ENCODE peak calls at places on chromosomes 1 and 21, in eight cellular contexts. One of them, this sample, is unnamed.

GRCh38 chr21:44090332-44090731 is 16.9 kb upstream of the PWP2 start:
- DNase-seq in fibroblast of lung: no peak
- DNase-seq in esophagus muscularis mucosa: no peak
- DNase-seq in GM12865: no peak
- DNase-seq in tibial nerve: no peak
- DNase-seq in lower leg skin: peak
- DNase-seq in AG10803: no peak
- DNase-seq in astrocyte of the cerebellum: no peak
- DNase-seq in this sample: no peak

GRCh38 chr1:168643152-168643551 is 66.7 kb downstream of the XCL1 start:
- DNase-seq in esophagus muscularis mucosa: no peak
- DNase-seq in fibroblast of lung: peak
- DNase-seq in GM12865: no peak
- DNase-seq in lower leg skin: no peak
- DNase-seq in AG10803: peak
- DNase-seq in astrocyte of the cerebellum: peak
- DNase-seq in tibial nerve: no peak
- DNase-seq in this sample: peak

GRCh38 chr1:30803562-30803961 is 46.0 kb upstream of the LAPTM5 start:
- DNase-seq in tibial nerve: no peak
- DNase-seq in astrocyte of the cerebellum: no peak
- DNase-seq in lower leg skin: no peak
- DNase-seq in esophagus muscularis mucosa: no peak
- DNase-seq in GM12865: no peak
- DNase-seq in fibroblast of lung: no peak
- DNase-seq in AG10803: no peak
- DNase-seq in this sample: no peak

GRCh38 chr1:25889470-25889869 is 14.0 kb upstream of the PAQR7 start:
- DNase-seq in tibial nerve: no peak
- DNase-seq in fibroblast of lung: peak
- DNase-seq in esophagus muscularis mucosa: no peak
- DNase-seq in astrocyte of the cerebellum: no peak
- DNase-seq in lower leg skin: no peak
- DNase-seq in GM12865: no peak
- DNase-seq in AG10803: no peak
- DNase-seq in this sample: peak

GRCh38 chr1:107678993-107679392 is 286.0 kb downstream of the VAV3 start:
- DNase-seq in AG10803: no peak
- DNase-seq in lower leg skin: no peak
- DNase-seq in esophagus muscularis mucosa: no peak
- DNase-seq in GM12865: peak
- DNase-seq in fibroblast of lung: no peak
- DNase-seq in astrocyte of the cerebellum: no peak
- DNase-seq in tibial nerve: no peak
- DNase-seq in this sample: no peak

GRCh38 chr1:38221006-38221649 is 174.5 kb upstream of the POU3F1 start:
- DNase-seq in esophagus muscularis mucosa: no peak
- DNase-seq in lower leg skin: no peak
- DNase-seq in tibial nerve: no peak
- DNase-seq in fibroblast of lung: peak
- DNase-seq in AG10803: peak
- DNase-seq in astrocyte of the cerebellum: peak
- DNase-seq in GM12865: no peak
- DNase-seq in this sample: peak

GRCh38 chr1:60672435-60672834 is 409.9 kb upstream of the NFIA start:
- DNase-seq in fibroblast of lung: no peak
- DNase-seq in astrocyte of the cerebellum: no peak
- DNase-seq in tibial nerve: no peak
- DNase-seq in esophagus muscularis mucosa: no peak
- DNase-seq in GM12865: no peak
- DNase-seq in AG10803: no peak
- DNase-seq in lower leg skin: no peak
- DNase-seq in this sample: peak

GRCh38 chr1:39922139-39922757 is 20.5 kb upstream of the MYCL start:
- DNase-seq in tibial nerve: no peak
- DNase-seq in GM12865: no peak
- DNase-seq in esophagus muscularis mucosa: no peak
- DNase-seq in astrocyte of the cerebellum: no peak
- DNase-seq in fibroblast of lung: no peak
- DNase-seq in AG10803: peak
- DNase-seq in lower leg skin: no peak
- DNase-seq in this sample: no peak

GRCh38 chr1:225447649-225448048 is 19.8 kb upstream of the LBR start:
- DNase-seq in GM12865: no peak
- DNase-seq in tibial nerve: peak
- DNase-seq in lower leg skin: no peak
- DNase-seq in astrocyte of the cerebellum: no peak
- DNase-seq in fibroblast of lung: peak
- DNase-seq in esophagus muscularis mucosa: no peak
- DNase-seq in AG10803: peak
- DNase-seq in this sample: peak

GRCh38 chr1:87450615-87451209 is 122.0 kb downstream of the LMO4 start:
- DNase-seq in astrocyte of the cerebellum: no peak
- DNase-seq in esophagus muscularis mucosa: no peak
- DNase-seq in lower leg skin: no peak
- DNase-seq in GM12865: peak
- DNase-seq in tibial nerve: no peak
- DNase-seq in AG10803: no peak
- DNase-seq in fibroblast of lung: no peak
- DNase-seq in this sample: no peak

GRCh38 chr1:234734864-234735263 is 124.9 kb upstream of the IRF2BP2 start:
- DNase-seq in GM12865: no peak
- DNase-seq in fibroblast of lung: no peak
- DNase-seq in astrocyte of the cerebellum: no peak
- DNase-seq in AG10803: no peak
- DNase-seq in esophagus muscularis mucosa: no peak
- DNase-seq in lower leg skin: no peak
- DNase-seq in tibial nerve: no peak
- DNase-seq in this sample: no peak

GRCh38 chr1:906532-907420 is 16.9 kb upstream of the SAMD11 start:
- DNase-seq in fibroblast of lung: peak
- DNase-seq in astrocyte of the cerebellum: no peak
- DNase-seq in AG10803: peak
- DNase-seq in esophagus muscularis mucosa: no peak
- DNase-seq in GM12865: peak
- DNase-seq in tibial nerve: no peak
- DNase-seq in lower leg skin: peak
- DNase-seq in this sample: peak

GRCh38 chr1:215595231-215595630 is 28.1 kb downstream of the KCTD3 start:
- DNase-seq in astrocyte of the cerebellum: no peak
- DNase-seq in GM12865: no peak
- DNase-seq in lower leg skin: no peak
- DNase-seq in fibroblast of lung: no peak
- DNase-seq in tibial nerve: no peak
- DNase-seq in AG10803: peak
- DNase-seq in esophagus muscularis mucosa: no peak
- DNase-seq in this sample: no peak

GRCh38 chr1:8540266-8540926 is 222.5 kb downstream of the SLC45A1 start:
- DNase-seq in fibroblast of lung: peak
- DNase-seq in astrocyte of the cerebellum: no peak
- DNase-seq in GM12865: peak
- DNase-seq in tibial nerve: no peak
- DNase-seq in esophagus muscularis mucosa: no peak
- DNase-seq in lower leg skin: no peak
- DNase-seq in AG10803: peak
- DNase-seq in this sample: peak

GRCh38 chr1:164611754-164612642 is 53.0 kb downstream of the PBX1 start:
- DNase-seq in AG10803: peak
- DNase-seq in tibial nerve: no peak
- DNase-seq in lower leg skin: no peak
- DNase-seq in astrocyte of the cerebellum: peak
- DNase-seq in GM12865: no peak
- DNase-seq in esophagus muscularis mucosa: no peak
- DNase-seq in fibroblast of lung: peak
- DNase-seq in this sample: peak

GRCh38 chr1:206492589-206492988 is 14.7 kb upstream of the RASSF5 start:
- DNase-seq in lower leg skin: no peak
- DNase-seq in esophagus muscularis mucosa: no peak
- DNase-seq in astrocyte of the cerebellum: no peak
- DNase-seq in tibial nerve: no peak
- DNase-seq in AG10803: no peak
- DNase-seq in GM12865: no peak
- DNase-seq in fibroblast of lung: no peak
- DNase-seq in this sample: no peak

GRCh38 chr1:82782599-82782998 is 981.9 kb downstream of the ADGRL2 start:
- DNase-seq in GM12865: no peak
- DNase-seq in lower leg skin: no peak
- DNase-seq in esophagus muscularis mucosa: no peak
- DNase-seq in fibroblast of lung: no peak
- DNase-seq in astrocyte of the cerebellum: no peak
- DNase-seq in AG10803: no peak
- DNase-seq in tibial nerve: no peak
- DNase-seq in this sample: no peak

GRCh38 chr1:82777240-82777639 is 976.5 kb downstream of the ADGRL2 start:
- DNase-seq in lower leg skin: no peak
- DNase-seq in AG10803: no peak
- DNase-seq in astrocyte of the cerebellum: no peak
- DNase-seq in fibroblast of lung: no peak
- DNase-seq in tibial nerve: no peak
- DNase-seq in esophagus muscularis mucosa: no peak
- DNase-seq in GM12865: no peak
- DNase-seq in this sample: no peak

GRCh38 chr1:82775402-82776000 is 974.8 kb downstream of the ADGRL2 start:
- DNase-seq in AG10803: peak
- DNase-seq in astrocyte of the cerebellum: no peak
- DNase-seq in tibial nerve: no peak
- DNase-seq in GM12865: peak
- DNase-seq in esophagus muscularis mucosa: no peak
- DNase-seq in fibroblast of lung: peak
- DNase-seq in lower leg skin: no peak
- DNase-seq in this sample: peak

GRCh38 chr1:82783025-82783424 is 982.3 kb downstream of the ADGRL2 start:
- DNase-seq in AG10803: no peak
- DNase-seq in fibroblast of lung: peak
- DNase-seq in lower leg skin: no peak
- DNase-seq in astrocyte of the cerebellum: no peak
- DNase-seq in tibial nerve: no peak
- DNase-seq in GM12865: no peak
- DNase-seq in esophagus muscularis mucosa: no peak
- DNase-seq in this sample: no peak

GRCh38 chr1:82778612-82779011 is 977.9 kb downstream of the ADGRL2 start:
- DNase-seq in fibroblast of lung: no peak
- DNase-seq in lower leg skin: no peak
- DNase-seq in astrocyte of the cerebellum: no peak
- DNase-seq in GM12865: no peak
- DNase-seq in tibial nerve: no peak
- DNase-seq in AG10803: no peak
- DNase-seq in esophagus muscularis mucosa: no peak
- DNase-seq in this sample: peak
- TF ChIP-seq CTCF in fibroblast of lung: no peak
- TF ChIP-seq CTCF in lower leg skin: no peak
- TF ChIP-seq CTCF in astrocyte of the cerebellum: peak
- TF ChIP-seq CTCF in GM12865: peak
- TF ChIP-seq CTCF in tibial nerve: no peak
- TF ChIP-seq CTCF in AG10803: no peak
- TF ChIP-seq CTCF in esophagus muscularis mucosa: no peak
- TF ChIP-seq CTCF in this sample: peak

DNA sequence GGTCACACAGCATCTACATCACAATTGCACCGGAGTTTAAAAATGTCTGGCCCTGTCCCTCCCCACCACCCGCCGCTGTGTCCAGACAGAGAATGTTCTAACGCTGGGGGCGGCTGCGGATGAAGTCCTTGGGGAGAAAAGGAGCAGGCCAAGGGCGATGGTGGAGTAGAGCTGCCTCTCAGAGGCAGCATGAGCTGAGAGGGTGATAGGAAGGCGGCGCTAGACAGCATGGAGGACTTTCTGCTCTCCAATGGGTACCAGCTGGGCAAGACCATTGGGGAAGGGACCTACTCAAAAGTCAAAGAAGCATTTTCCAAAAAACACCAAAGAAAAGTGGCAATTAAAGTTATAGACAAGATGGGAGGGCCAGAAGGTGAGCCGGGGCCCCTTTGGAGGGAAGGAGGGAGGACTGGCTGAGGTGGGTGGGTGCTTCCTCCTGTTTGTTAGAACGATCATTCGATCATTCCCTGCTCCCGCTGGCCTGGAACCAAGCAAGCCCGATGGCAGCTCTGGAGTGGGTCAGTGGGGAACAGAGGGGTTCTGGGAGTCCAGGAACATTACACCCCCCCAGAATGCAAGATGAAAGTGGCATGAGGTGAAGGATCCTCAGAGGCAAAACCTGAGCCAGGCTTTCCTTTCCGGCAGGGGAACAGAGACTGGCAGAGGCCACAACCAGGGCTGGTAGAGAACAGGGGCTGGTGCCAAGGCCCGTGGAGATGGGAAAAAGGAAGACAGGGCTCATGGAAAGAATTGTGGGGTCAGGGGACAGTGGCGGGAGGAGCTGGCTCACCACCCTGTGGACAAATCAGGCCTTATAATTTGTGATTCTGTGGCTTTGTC is at the start of the genes FAM229A and TSSK3:
- DNase-seq in astrocyte of the cerebellum: no peak
- DNase-seq in esophagus muscularis mucosa: no peak
- DNase-seq in fibroblast of lung: no peak
- DNase-seq in AG10803: no peak
- DNase-seq in GM12865: no peak
- DNase-seq in lower leg skin: no peak
- DNase-seq in tibial nerve: no peak
- DNase-seq in this sample: no peak
- H3K4me3 ChIP-seq in astrocyte of the cerebellum: peak
- H3K4me3 ChIP-seq in esophagus muscularis mucosa: peak
- H3K4me3 ChIP-seq in fibroblast of lung: peak
- H3K4me3 ChIP-seq in AG10803: peak
- H3K4me3 ChIP-seq in GM12865: peak
- H3K4me3 ChIP-seq in lower leg skin: no peak
- H3K4me3 ChIP-seq in tibial nerve: peak
- H3K4me3 ChIP-seq in this sample: peak

DNA sequence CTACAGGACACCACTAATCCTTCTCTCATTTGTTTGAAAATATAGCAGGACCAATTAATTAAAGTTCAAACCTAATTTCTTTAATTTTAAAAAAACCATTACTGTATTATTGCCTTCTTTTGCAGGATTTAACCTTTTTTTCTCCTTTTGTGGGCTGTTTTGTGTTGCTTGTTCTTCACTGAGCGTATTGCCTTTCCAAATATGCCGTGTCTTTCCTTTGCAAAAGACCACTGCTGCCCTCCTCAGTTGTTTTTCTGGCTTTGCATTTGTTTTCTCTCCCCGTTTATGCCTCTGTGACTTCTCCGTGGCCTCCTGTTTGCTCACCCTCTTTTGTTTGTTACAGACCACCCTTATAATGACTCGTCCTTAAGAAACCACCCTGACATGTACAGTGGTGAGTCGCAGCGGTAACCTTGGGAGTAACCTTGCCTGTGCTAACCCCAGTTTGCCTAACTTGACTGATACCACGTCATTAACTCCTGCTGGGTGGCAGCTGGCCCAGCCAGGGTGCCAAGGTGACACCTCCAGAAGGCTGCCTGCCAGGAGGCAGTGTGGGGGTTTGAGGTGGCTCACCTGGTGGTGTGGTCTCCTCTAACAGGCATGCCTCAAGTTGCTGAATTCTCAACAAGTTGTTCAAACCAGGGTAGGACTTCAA is 81.1 kb upstream of the CNTN2 start:
- DNase-seq in astrocyte of the cerebellum: no peak
- DNase-seq in tibial nerve: no peak
- DNase-seq in lower leg skin: no peak
- DNase-seq in AG10803: no peak
- DNase-seq in esophagus muscularis mucosa: no peak
- DNase-seq in fibroblast of lung: no peak
- DNase-seq in GM12865: no peak
- DNase-seq in this sample: peak
- TF ChIP-seq CTCF in astrocyte of the cerebellum: no peak
- TF ChIP-seq CTCF in tibial nerve: no peak
- TF ChIP-seq CTCF in lower leg skin: no peak
- TF ChIP-seq CTCF in AG10803: no peak
- TF ChIP-seq CTCF in esophagus muscularis mucosa: no peak
- TF ChIP-seq CTCF in fibroblast of lung: no peak
- TF ChIP-seq CTCF in GM12865: no peak
- TF ChIP-seq CTCF in this sample: no peak

GRCh38 chr21:39196310-39196709 is 13.1 kb upstream of the PSMG1 start:
- DNase-seq in fibroblast of lung: no peak
- DNase-seq in tibial nerve: no peak
- DNase-seq in lower leg skin: no peak
- DNase-seq in GM12865: no peak
- DNase-seq in AG10803: no peak
- DNase-seq in esophagus muscularis mucosa: no peak
- DNase-seq in astrocyte of the cerebellum: no peak
- DNase-seq in this sample: no peak
- H3K4me3 ChIP-seq in fibroblast of lung: no peak
- H3K4me3 ChIP-seq in tibial nerve: no peak
- H3K4me3 ChIP-seq in lower leg skin: no peak
- H3K4me3 ChIP-seq in GM12865: no peak
- H3K4me3 ChIP-seq in AG10803: no peak
- H3K4me3 ChIP-seq in esophagus muscularis mucosa: no peak
- H3K4me3 ChIP-seq in astrocyte of the cerebellum: no peak
- H3K4me3 ChIP-seq in this sample: no peak

This sample was measured in fibroblast of mammary gland.